ENCODE peak calls at places on chromosome 6, in six cellular contexts. P is activated naive CD8-positive, alpha-beta T cell treated with anti-CD3 and anti-CD28 coated beads, Interleukin-2, amount 50 U/mL, for 24 hours; Y is HCT116; S is activated T-cell treated with anti-CD3 and anti-CD28 coated beads, Interleukin-2, amount 50 U/mL, for 4 hours; W is RWPE1; H is NCI-H1417 treated with DMSO at 0.1 percent for 48 hours. Q is an unnamed sample.

GRCh38 chr6:144379356-144379755 is 94.2 kb downstream of the UTRN start:
- DNase-seq in P (no peak), Y (no peak), S (no peak), W (no peak), H (no peak), Q (no peak)

GRCh38 chr6:81682238-81682795 is 70.2 kb downstream of the TENT5A start:
- DNase-seq in P (no peak), Y (no peak), S (no peak), W (no peak), H (no peak), Q (no peak)

GRCh38 chr6:14275493-14275851 is 157.9 kb downstream of the CD83 start:
- DNase-seq in P (no peak), Y (no peak), S (no peak), W (no peak), H (no peak), Q (no peak)

GRCh38 chr6:48135352-48136084 is 24.5 kb upstream of the PTCHD4 start:
- DNase-seq in P (no peak), Y (no peak), S (no peak), W (peak; percentile 72), H (no peak), Q (peak; percentile 9)

GRCh38 chr6:132929141-132929540 is 114.8 kb downstream of the RPS12 start:
- DNase-seq in P (no peak), Y (no peak), S (no peak), W (no peak), H (no peak), Q (no peak)

GRCh38 chr6:41940759-41941279 is 789 bp downstream of the CCND3 start:
- DNase-seq in P (peak; percentile 66), Y (no peak), S (no peak), W (peak; percentile 45), H (no peak), Q (peak; percentile 27)

GRCh38 chr6:129893513-129894098 is 32.5 kb upstream of the TMEM244 start:
- DNase-seq in P (no peak), Y (no peak), S (no peak), W (peak; percentile 36), H (no peak), Q (no peak)

GRCh38 chr6:156844089-156844488 is 66.9 kb downstream of the ARID1B start:
- DNase-seq in P (no peak), Y (no peak), S (no peak), W (no peak), H (no peak), Q (no peak)

GRCh38 chr6:110310861-110311446 is 47.2 kb downstream of the METTL24 start:
- DNase-seq in P (no peak), Y (no peak), S (no peak), W (no peak), H (no peak), Q (no peak)